ENCODE peak calls at places on chromosome 21, in seven cellular contexts. S, Q, T, K, Y, H and D are unnamed samples.

GRCh38 chr21:37405629-37406028 is 39.1 kb downstream of the DYRK1A start:
- DNase-seq in H (no peak), Y (no peak), K (no peak), Q (no peak), T (no peak), S (no peak), D (no peak)

GRCh38 chr21:37461494-37461893 is 94.9 kb downstream of the DYRK1A start:
- DNase-seq in Q (no peak), T (no peak), K (no peak), S (no peak), H (no peak), Y (no peak), D (no peak)

GRCh38 chr21:46000182-46000730 is 18.7 kb downstream of the COL6A1 start:
- DNase-seq in Y (no peak), Q (peak; percentile 2), H (no peak), T (no peak), S (no peak), K (peak; percentile 2), D (no peak)

GRCh38 chr21:44528634-44528995 is 11.4 kb downstream of the KRTAP10-1 start:
- DNase-seq in T (no peak), S (no peak), K (no peak), H (no peak), Q (no peak), Y (no peak), D (no peak)

GRCh38 chr21:32135401-32136363 is 143.2 kb downstream of the MIS18A start:
- DNase-seq in S (no peak), K (no peak), Q (no peak), T (no peak), Y (no peak), H (no peak), D (no peak)

GRCh38 chr21:44279621-44280260 is 5.9 kb upstream of the AIRE start:
- DNase-seq in K (no peak), T (no peak), Q (no peak), Y (no peak), H (peak; percentile 9), S (no peak), D (peak; percentile 55)

GRCh38 chr21:28431022-28431421 is 561.7 kb downstream of the LTN1 start:
- DNase-seq in Y (peak; percentile 20), T (no peak), K (no peak), Q (no peak), H (no peak), S (no peak), D (no peak)

GRCh38 chr21:25179116-25179515 is 428.2 kb downstream of the MRPL39 start:
- DNase-seq in K (no peak), S (no peak), T (no peak), Q (no peak), Y (peak; percentile 45), H (no peak), D (no peak)

GRCh38 chr21:46005481-46005881 is 23.9 kb downstream of the COL6A1 start:
- DNase-seq in S (no peak), K (no peak), T (no peak), Q (peak; percentile 2), Y (no peak), H (no peak), D (no peak)

GRCh38 chr21:42381347-42381984 is 14.4 kb downstream of the TMPRSS3 start:
- DNase-seq in Q (peak; percentile 26), Y (no peak), T (peak; percentile 61), K (peak; percentile 17), H (peak; percentile 30), S (no peak), D (peak; percentile 47)

GRCh38 chr21:32413697-32414578 is 1.4 kb downstream of the EVA1C start:
- DNase-seq in Q (no peak), K (no peak), S (peak; percentile 63), H (peak; percentile 51), Y (no peak), T (peak; percentile 33), D (no peak)

GRCh38 chr21:32004281-32004680 is 131.5 kb downstream of the HUNK start:
- DNase-seq in H (no peak), T (no peak), Y (no peak), K (no peak), Q (no peak), S (no peak), D (no peak)

GRCh38 chr21:14900611-14901010 is 164.2 kb downstream of the NRIP1 start:
- DNase-seq in S (no peak), T (no peak), H (no peak), K (no peak), Y (peak; percentile 34), Q (no peak), D (no peak)

GRCh38 chr21:18350216-18350615 is 53.4 kb downstream of the TMPRSS15 start:
- DNase-seq in K (no peak), T (no peak), H (no peak), S (no peak), Q (no peak), Y (no peak), D (no peak)

GRCh38 chr21:34011660-34012059 is 61.7 kb upstream of the MRPS6 start:
- DNase-seq in Y (no peak), S (no peak), H (no peak), K (no peak), T (no peak), Q (no peak), D (no peak)

GRCh38 chr21:29155118-29155932 is 24.9 kb downstream of the MAP3K7CL start:
- DNase-seq in K (no peak), S (no peak), Q (no peak), H (no peak), Y (peak; percentile 64), T (no peak), D (no peak)